ENCODE peak calls at places on chromosomes 16 and 17, in eight cellular contexts. I is AG09309, P is endodermal cell, F is tibial artery, O is AG10803, J is endothelial cell of umbilical vein, H is uterus, B is tibial nerve. K is an unnamed sample.

GRCh38 chr17:561118-561517 is 153.5 kb downstream of the VPS53 start:
- DNase-seq in I (no peak), P (no peak), F (no peak), O (peak; percentile 43), J (peak; percentile 50), H (no peak), B (no peak), K (peak; percentile 48)

GRCh38 chr16:10231563-10231962 is 49.3 kb upstream of the GRIN2A start:
- DNase-seq in I (no peak), P (no peak), F (no peak), O (no peak), J (no peak), H (no peak), B (no peak), K (no peak)

GRCh38 chr17:27408891-27409290 is 47.4 kb upstream of the KSR1 start:
- DNase-seq in I (no peak), P (no peak), F (no peak), O (peak; percentile 22), J (peak; percentile 4), H (no peak), B (no peak), K (no peak)

GRCh38 chr16:68345958-68346635 is 35.3 kb downstream of the PRMT7 start:
- DNase-seq in I (no peak), P (no peak), F (no peak), O (no peak), J (no peak), H (no peak), B (no peak), K (no peak)

GRCh38 chr16:77450790-77451487 is 16.1 kb upstream of the ADAMTS18 start:
- DNase-seq in I (no peak), P (no peak), F (no peak), O (no peak), J (no peak), H (no peak), B (no peak), K (no peak)

GRCh38 chr16:88064889-88065746 is 113.9 kb downstream of the BANP start:
- DNase-seq in I (no peak), P (no peak), F (no peak), O (no peak), J (no peak), H (no peak), B (no peak), K (no peak)

GRCh38 chr16:88926374-88926990 is 50.5 kb downstream of the CBFA2T3 start:
- DNase-seq in I (no peak), P (peak; percentile 80), F (no peak), O (no peak), J (no peak), H (no peak), B (no peak), K (no peak)

GRCh38 chr16:52051773-52052172 is 495.2 kb downstream of the TOX3 start:
- DNase-seq in I (no peak), P (no peak), F (no peak), O (no peak), J (no peak), H (no peak), B (no peak), K (no peak)

GRCh38 chr16:4532238-4532637 is 6.3 kb downstream of the CDIP1 start:
- DNase-seq in I (no peak), P (no peak), F (no peak), O (no peak), J (no peak), H (no peak), B (no peak), K (no peak)

GRCh38 chr16:85436207-85436606 is 176.9 kb upstream of the GSE1 start:
- DNase-seq in I (no peak), P (peak; percentile 73), F (no peak), O (no peak), J (no peak), H (peak; percentile 53), B (no peak), K (no peak)
- H3K4me3 ChIP-seq in I (no peak overlapping the region), P (no peak overlapping the region), F (peak overlapping the region; percentile 8), O (no peak overlapping the region), J (no peak overlapping the region), H (no peak overlapping the region), B (no peak overlapping the region), K (no peak overlapping the region)

DNA sequence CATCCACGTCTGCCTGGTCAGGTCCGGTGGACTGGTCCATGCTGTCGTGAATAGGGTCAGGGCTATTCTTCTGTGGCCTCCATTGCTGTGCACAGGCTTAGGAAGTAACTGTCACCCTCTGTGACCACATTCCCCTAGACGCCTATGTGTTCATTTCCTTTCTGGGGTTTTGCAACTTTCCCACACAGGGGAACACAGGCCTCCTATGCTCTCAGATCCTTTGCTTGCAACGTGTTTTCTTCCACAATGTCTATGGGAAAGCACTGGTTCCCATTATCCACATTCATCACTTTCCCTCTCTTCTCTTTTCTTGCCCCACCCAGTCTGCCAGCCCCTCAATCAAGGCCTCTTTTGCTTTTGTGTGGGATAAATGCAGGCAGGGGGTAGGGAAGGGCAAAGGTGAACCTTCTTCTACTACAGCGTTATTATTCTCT is 43.2 kb upstream of the DNAJA2 start:
- DNase-seq in I (no peak), P (no peak), F (no peak), O (no peak), J (no peak), H (no peak), B (no peak), K (no peak)
- H3K4me3 ChIP-seq in I (no peak overlapping the region), P (no peak overlapping the region), F (no peak overlapping the region), O (no peak overlapping the region), J (no peak overlapping the region), H (no peak overlapping the region), B (no peak overlapping the region), K (no peak overlapping the region)

DNA sequence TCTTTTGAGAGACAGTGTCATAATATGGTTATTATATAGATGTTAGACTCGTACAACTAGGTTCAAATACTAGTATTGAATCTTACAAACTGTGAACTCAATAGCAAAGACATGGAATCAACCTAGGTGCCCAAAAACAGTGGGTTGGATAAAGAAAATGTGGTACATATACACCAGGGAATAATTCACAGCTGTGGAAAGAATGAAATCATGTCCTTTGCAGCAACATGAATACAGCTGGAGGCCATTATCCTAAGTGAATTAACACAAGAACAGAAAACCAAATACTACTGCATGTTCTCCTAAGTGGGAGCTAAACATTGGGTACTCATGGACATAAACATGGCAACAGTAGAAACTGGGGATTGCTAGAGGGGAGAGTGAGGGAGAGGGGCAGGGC is 8.1 kb downstream of the PHKB start:
- DNase-seq in I (no peak), P (no peak), F (no peak), O (no peak), J (no peak), H (no peak), B (no peak), K (no peak)
- H3K4me3 ChIP-seq in I (no peak overlapping the region), P (no peak overlapping the region), F (no peak overlapping the region), O (no peak overlapping the region), J (no peak overlapping the region), H (no peak overlapping the region), B (no peak overlapping the region), K (no peak overlapping the region)

DNA sequence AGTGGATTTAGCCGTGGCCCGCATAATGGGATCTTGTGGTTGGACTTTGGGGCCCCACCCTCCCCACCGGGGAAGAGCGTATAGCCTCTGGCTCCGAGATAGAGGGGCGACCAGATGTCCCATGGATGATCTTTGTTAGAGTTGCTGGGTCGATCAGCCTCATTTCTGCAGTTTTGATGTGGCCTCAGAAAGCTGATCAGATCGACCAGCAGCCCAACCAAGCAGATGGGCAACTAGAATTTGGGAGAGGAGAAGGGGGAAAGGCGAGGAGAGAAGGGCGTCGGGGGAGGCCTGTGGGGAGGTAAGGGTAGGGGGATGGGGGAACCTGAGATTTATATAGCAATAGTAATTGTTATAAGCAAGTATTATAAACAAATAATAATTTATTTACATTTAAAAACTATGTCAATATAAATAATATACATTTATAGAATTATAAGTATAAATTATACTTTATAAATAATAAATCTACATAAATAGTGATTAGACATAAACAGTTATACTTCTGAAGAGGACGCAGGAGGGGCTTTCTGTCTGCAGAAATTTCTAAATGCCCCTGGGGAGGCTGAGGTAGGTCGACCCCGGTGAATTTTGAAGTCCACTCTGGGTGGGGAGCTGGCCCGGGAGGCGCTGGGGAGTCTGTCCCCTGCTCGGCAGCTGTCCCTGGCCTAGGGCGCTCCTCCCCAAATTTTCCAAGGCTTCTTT is 136.3 kb downstream of the KCNJ12 start:
- DNase-seq in I (no peak), P (no peak), F (no peak), O (no peak), J (peak; percentile 5), H (no peak), B (no peak), K (no peak)
- H3K4me3 ChIP-seq in I (peak overlapping the region; percentile 23), P (no peak overlapping the region), F (no peak overlapping the region), O (peak overlapping the region; percentile 7), J (no peak overlapping the region), H (no peak overlapping the region), B (no peak overlapping the region), K (no peak overlapping the region)

DNA sequence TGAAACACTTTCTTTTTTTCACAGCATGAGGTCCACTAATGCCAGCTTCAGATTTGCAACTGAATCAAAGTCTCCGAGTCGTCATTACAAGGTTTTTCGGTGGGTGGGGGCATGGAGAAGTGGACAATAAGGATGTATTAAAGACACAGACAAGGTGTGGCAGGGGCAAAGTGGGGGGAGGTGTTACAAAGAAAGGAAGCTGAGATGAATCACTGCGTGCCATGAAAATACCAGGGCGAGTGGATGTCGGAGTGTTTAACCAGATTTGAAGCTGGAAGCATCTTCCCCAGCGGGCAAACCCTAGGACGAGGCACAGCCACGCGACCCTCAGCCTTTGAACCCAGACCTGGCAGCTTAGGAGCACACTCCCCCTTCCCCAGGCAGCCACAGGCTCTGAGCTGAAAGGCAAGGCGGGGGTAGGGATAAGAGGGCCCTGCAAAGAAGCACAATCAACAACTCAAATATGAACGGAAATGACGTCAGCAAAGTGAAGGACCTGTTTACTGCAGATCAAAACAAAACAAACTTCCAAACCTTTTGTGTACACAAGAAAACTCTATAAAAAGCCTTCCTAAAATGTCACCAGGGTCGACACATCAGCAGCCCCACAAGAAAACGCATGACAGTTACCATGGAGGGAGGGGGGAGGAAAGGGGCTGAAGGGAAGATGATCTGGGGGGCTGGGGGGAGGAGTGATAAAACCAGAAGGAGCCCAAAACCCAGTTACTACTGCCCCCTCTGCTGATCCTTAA is 5.6 kb upstream of the ZFHX3 start:
- DNase-seq in I (no peak), P (peak; percentile 73), F (no peak), O (no peak), J (peak; percentile 86), H (no peak), B (no peak), K (no peak)
- H3K4me3 ChIP-seq in I (peak overlapping the region; percentile 20), P (no peak overlapping the region), F (peak overlapping the region; percentile 88), O (no peak overlapping the region), J (no peak overlapping the region), H (no peak overlapping the region), B (no peak overlapping the region), K (no peak overlapping the region)

K was measured in skeletal muscle cell.